ENCODE peak calls at places on chromosomes 1 and 21, in five cellular contexts. Y is AG04450; C is stimulated activated CD8-positive, alpha-beta memory T cell treated with anti-CD3 and anti-CD28 coated beads, Interleukin-15, amount 100 ng/mL, for 4 hours; B is activated CD4-positive, alpha-beta T cell treated with anti-CD3 and anti-CD28 coated beads for 24 hours; J is cardiac fibroblast. S is an unnamed sample.

GRCh38 chr1:19547814-19548213 is 62.5 kb upstream of the CAPZB start:
- DNase-seq in Y (no peak), C (no peak), B (no peak), J (no peak), S (no peak)

GRCh38 chr1:33930346-33931114 is 66.7 kb downstream of the HMGB4 start:
- DNase-seq in Y (no peak), C (no peak), B (no peak), J (no peak), S (no peak)

GRCh38 chr21:46118871-46119564 is 21.1 kb downstream of the COL6A2 start:
- DNase-seq in Y (no peak), C (no peak), B (no peak), J (no peak), S (no peak)

GRCh38 chr1:7642781-7643180 is 128.3 kb upstream of the VAMP3 start:
- DNase-seq in Y (no peak), C (no peak), B (no peak), J (no peak), S (no peak)

GRCh38 chr1:200028586-200029034 is 1.1 kb downstream of the NR5A2 start:
- DNase-seq in Y (no peak), C (no peak), B (no peak), J (no peak), S (no peak)

GRCh38 chr1:69921501-69921900 is 283.9 kb downstream of the LRRC40 start:
- DNase-seq in Y (no peak), C (no peak), B (no peak), J (no peak), S (no peak)

GRCh38 chr1:101112051-101112770 is 86.6 kb upstream of the DPH5 start:
- DNase-seq in Y (no peak), C (peak; percentile 50), B (no peak), J (no peak), S (no peak)

GRCh38 chr1:203182377-203182927 is 4.1 kb downstream of the CHI3L1 start:
- DNase-seq in Y (no peak), C (no peak), B (no peak), J (no peak), S (no peak)

GRCh38 chr1:109718495-109718894 is 6.4 kb downstream of the GSTM5 start:
- DNase-seq in Y (no peak), C (no peak), B (no peak), J (peak; percentile 27), S (no peak)

GRCh38 chr1:6984533-6984932 is 199.3 kb downstream of the CAMTA1 start:
- DNase-seq in Y (no peak), C (no peak), B (no peak), J (no peak), S (no peak)

GRCh38 chr1:66258404-66259105 is 275.4 kb upstream of the SGIP1 start:
- DNase-seq in Y (no peak), C (no peak), B (no peak), J (peak; percentile 23), S (no peak)

GRCh38 chr1:155871390-155871789 is 12.0 kb downstream of the SYT11 start:
- DNase-seq in Y (no peak), C (no peak), B (no peak), J (peak; percentile 15), S (no peak)

GRCh38 chr1:3548156-3548893 is 63.0 kb downstream of the MEGF6 start:
- DNase-seq in Y (peak; percentile 24), C (no peak), B (no peak), J (peak; percentile 63), S (peak; percentile 55)

GRCh38 chr1:63929106-63929478 is 155.3 kb downstream of the ROR1 start:
- DNase-seq in Y (no peak), C (no peak), B (no peak), J (peak; percentile 46), S (no peak)

GRCh38 chr1:113124366-113124765 is 51.4 kb downstream of the LRIG2 start:
- DNase-seq in Y (no peak), C (no peak), B (no peak), J (no peak), S (no peak)

GRCh38 chr1:161511756-161512060 is 6.5 kb downstream of the FCGR2A start:
- DNase-seq in Y (no peak), C (no peak), B (no peak), J (no peak), S (no peak)

GRCh38 chr21:32702702-32703101 is 25.1 kb downstream of the SYNJ1 start:
- DNase-seq in Y (peak; percentile 20), C (no peak), B (no peak), J (peak; percentile 69), S (no peak)

GRCh38 chr1:95169544-95169943 is 52.4 kb downstream of the TLCD4 start:
- DNase-seq in Y (no peak), C (no peak), B (no peak), J (peak; percentile 6), S (peak; percentile 91)

GRCh38 chr1:9112961-9113880 is 15.7 kb downstream of the GPR157 start:
- DNase-seq in Y (no peak), C (no peak), B (no peak), J (no peak), S (no peak)

GRCh38 chr1:240613353-240614142 is 1.6 kb upstream of the GREM2 start:
- DNase-seq in Y (no peak), C (no peak), B (no peak), J (no peak), S (no peak)

GRCh38 chr1:201645956-201646355 is 107.0 kb downstream of the NAV1 start:
- DNase-seq in Y (no peak), C (no peak), B (no peak), J (no peak), S (peak; percentile 13)

GRCh38 chr1:184745929-184746583 is 8.6 kb downstream of the EDEM3 start:
- DNase-seq in Y (no peak), C (no peak), B (no peak), J (no peak), S (no peak)

S was measured in PC-9.